ENCODE peak calls at places on chromosomes 11 and 22, in eight cellular contexts. O, E, G, N, X, V, T and B are unnamed samples.

GRCh38 chr22:20032407-20032991 is 11.6 kb downstream of the TANGO2 start:
- ATAC-seq in N (no peak), V (peak; percentile 20), E (no peak), G (no peak), T (no peak), O (no peak), X (peak; percentile 11), B (no peak)

GRCh38 chr11:1878134-1879031 is 13.3 kb downstream of the PRR33 start:
- ATAC-seq in E (no peak), T (no peak), N (no peak), X (no peak), V (no peak), O (no peak), G (no peak), B (no peak)

GRCh38 chr11:101738494-101738893 is 154.7 kb upstream of the TRPC6 start:
- ATAC-seq in V (no peak), G (no peak), X (no peak), O (no peak), E (no peak), T (no peak), N (no peak), B (no peak)

GRCh38 chr11:111000400-111001090 is 245.0 kb upstream of the POU2AF2 start:
- ATAC-seq in E (no peak), T (no peak), V (no peak), X (no peak), O (no peak), N (no peak), G (no peak), B (no peak)

GRCh38 chr11:85822814-85823213 is 11.9 kb upstream of the SYTL2 start:
- ATAC-seq in T (no peak), N (peak; percentile 35), O (no peak), X (no peak), G (no peak), V (no peak), E (no peak), B (no peak)

GRCh38 chr22:24962094-24962493 is 9.6 kb downstream of the KIAA1671 start:
- ATAC-seq in N (no peak), G (no peak), V (no peak), E (no peak), X (no peak), T (no peak), O (no peak), B (no peak)

GRCh38 chr11:58394195-58394594 is 12.5 kb downstream of the OR5B3 start:
- ATAC-seq in G (no peak), O (no peak), T (no peak), N (no peak), E (no peak), X (no peak), V (no peak), B (no peak)

GRCh38 chr11:119691020-119691666 is 37.9 kb downstream of the NECTIN1 start:
- ATAC-seq in E (peak; percentile 59), T (no peak), X (no peak), O (peak; percentile 65), N (no peak), G (peak; percentile 73), V (peak; percentile 6), B (no peak)

GRCh38 chr11:64713031-64713780 is 9.8 kb downstream of the NRXN2 start:
- ATAC-seq in O (no peak), T (no peak), V (peak; percentile 5), N (no peak), G (no peak), X (no peak), E (no peak), B (peak; percentile 66)

GRCh38 chr22:41380993-41381328 is 781 bp upstream of the TEF start:
- ATAC-seq in E (peak; percentile 68), X (peak; percentile 85), G (peak; percentile 18), V (peak; percentile 31), O (peak; percentile 69), N (peak; percentile 68), T (peak; percentile 70), B (peak; percentile 76)

GRCh38 chr11:86194998-86195397 is 49.6 kb upstream of the EED start:
- ATAC-seq in E (no peak), N (no peak), G (no peak), V (no peak), T (no peak), O (no peak), X (no peak), B (no peak)

GRCh38 chr11:79501688-79502087 is 60.9 kb upstream of the TENM4 start:
- ATAC-seq in V (no peak), G (no peak), E (peak; percentile 29), O (no peak), X (no peak), T (no peak), N (no peak), B (no peak)

GRCh38 chr22:44180706-44181032 is at the start of gene PARVG:
- ATAC-seq in T (no peak), N (peak; percentile 38), V (peak; percentile 77), G (peak; percentile 76), X (no peak), O (no peak), E (no peak), B (no peak)

GRCh38 chr22:43388420-43388851 is 23.4 kb upstream of the MPPED1 start:
- ATAC-seq in E (peak; percentile 77), V (peak; percentile 85), O (peak; percentile 86), T (peak; percentile 87), N (peak; percentile 88), G (peak; percentile 91), X (peak; percentile 70), B (peak; percentile 51)

GRCh38 chr11:75697906-75698563 is 19.6 kb upstream of the MOGAT2 start:
- ATAC-seq in V (no peak), O (no peak), E (peak; percentile 78), N (no peak), G (no peak), X (no peak), T (peak; percentile 60), B (no peak)

GRCh38 chr11:111633248-111633647 is 31.0 kb downstream of the SIK2 start:
- ATAC-seq in N (no peak), X (peak; percentile 22), O (peak; percentile 45), T (no peak), E (peak; percentile 92), V (no peak), G (no peak), B (no peak)

GRCh38 chr11:86687083-86687799 is 14.8 kb upstream of the ME3 start:
- ATAC-seq in O (no peak), E (no peak), V (no peak), X (no peak), G (no peak), N (no peak), T (no peak), B (no peak)

GRCh38 chr11:22730319-22730718 is 63.9 kb downstream of the GAS2 start:
- ATAC-seq in N (no peak), V (no peak), G (peak; percentile 88), E (peak; percentile 56), X (no peak), T (no peak), O (no peak), B (no peak)

GRCh38 chr11:29657709-29658108 is 359.1 kb downstream of the KCNA4 start:
- ATAC-seq in T (no peak), V (no peak), E (no peak), N (no peak), G (no peak), X (no peak), O (no peak), B (no peak)

GRCh38 chr22:20000246-20001081 is 16.2 kb downstream of the ARVCF start:
- ATAC-seq in E (peak; percentile 95), N (no peak), O (no peak), T (no peak), V (peak; percentile 49), G (no peak), X (no peak), B (no peak)

GRCh38 chr11:102464859-102465500 is 12.4 kb upstream of the TMEM123 start:
- ATAC-seq in T (no peak), X (no peak), E (no peak), V (no peak), O (no peak), N (no peak), G (peak; percentile 72), B (no peak)

GRCh38 chr11:128517457-128518230 is 69.7 kb downstream of the ETS1 start:
- ATAC-seq in V (no peak), G (no peak), T (no peak), N (no peak), E (no peak), O (no peak), X (no peak), B (no peak)
- H3K4me3 ChIP-seq in V (no peak overlapping the region), G (peak overlapping the region; percentile 96), T (peak overlapping the region; percentile 82), N (no peak overlapping the region), E (no peak overlapping the region), O (no peak overlapping the region), X (peak overlapping the region; percentile 52), B (peak overlapping the region; percentile 14)

GRCh38 chr11:77073328-77074001 is 6.7 kb downstream of the CAPN5 start:
- ATAC-seq in X (peak; percentile 80), G (peak; percentile 60), E (peak; percentile 89), V (no peak), N (peak; percentile 89), T (peak; percentile 80), O (peak; percentile 77), B (peak; percentile 98)
- TF ChIP-seq CTCF in X (peak; percentile 34), G (no peak), E (peak; percentile 60), V (no peak), N (peak; percentile 29), T (no peak), O (peak; percentile 44), B (peak; percentile 56)

DNA sequence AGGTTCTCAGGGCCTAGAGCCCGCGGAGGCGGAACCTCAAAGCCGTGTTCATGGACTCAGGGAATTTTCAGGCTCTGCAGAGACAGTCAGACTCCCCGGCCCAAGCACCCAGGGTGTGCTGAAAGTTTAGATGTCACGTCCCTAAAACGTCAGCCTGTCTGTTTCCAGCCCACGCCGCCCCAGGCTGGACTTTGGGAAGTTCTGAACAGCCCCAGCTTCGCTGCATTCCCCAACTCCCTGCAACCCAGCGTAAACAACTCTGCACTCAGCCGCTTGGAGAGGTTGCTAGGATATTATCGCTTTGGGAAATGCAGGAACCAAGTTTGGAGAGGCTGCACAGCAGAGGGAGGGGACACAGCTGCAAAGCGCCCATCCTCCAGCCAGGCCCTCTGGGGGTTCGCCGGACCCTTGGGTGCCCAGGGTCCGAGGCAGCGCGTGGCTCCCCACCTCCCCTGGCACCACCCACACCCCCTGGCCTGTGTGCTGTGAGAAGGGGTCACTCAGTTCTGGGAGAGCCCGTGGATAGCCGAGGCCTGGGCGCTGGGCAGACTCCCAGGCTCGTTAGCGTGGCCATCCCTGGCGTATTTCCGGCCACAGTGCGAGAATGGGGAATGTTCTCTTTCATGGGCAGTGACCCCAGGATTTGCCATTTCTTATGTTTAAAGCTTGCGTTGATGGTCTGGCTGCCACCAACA is 120.5 kb upstream of the FGF3 start:
- ATAC-seq in N (no peak), V (no peak), E (peak; percentile 77), G (no peak), X (peak; percentile 80), O (no peak), T (peak; percentile 44), B (peak; percentile 52)
- TF ChIP-seq POLR2AphosphoS5 in N (no peak), V (no peak), E (no peak), G (no peak), X (no peak), O (no peak), T (no peak), B (no peak)

DNA sequence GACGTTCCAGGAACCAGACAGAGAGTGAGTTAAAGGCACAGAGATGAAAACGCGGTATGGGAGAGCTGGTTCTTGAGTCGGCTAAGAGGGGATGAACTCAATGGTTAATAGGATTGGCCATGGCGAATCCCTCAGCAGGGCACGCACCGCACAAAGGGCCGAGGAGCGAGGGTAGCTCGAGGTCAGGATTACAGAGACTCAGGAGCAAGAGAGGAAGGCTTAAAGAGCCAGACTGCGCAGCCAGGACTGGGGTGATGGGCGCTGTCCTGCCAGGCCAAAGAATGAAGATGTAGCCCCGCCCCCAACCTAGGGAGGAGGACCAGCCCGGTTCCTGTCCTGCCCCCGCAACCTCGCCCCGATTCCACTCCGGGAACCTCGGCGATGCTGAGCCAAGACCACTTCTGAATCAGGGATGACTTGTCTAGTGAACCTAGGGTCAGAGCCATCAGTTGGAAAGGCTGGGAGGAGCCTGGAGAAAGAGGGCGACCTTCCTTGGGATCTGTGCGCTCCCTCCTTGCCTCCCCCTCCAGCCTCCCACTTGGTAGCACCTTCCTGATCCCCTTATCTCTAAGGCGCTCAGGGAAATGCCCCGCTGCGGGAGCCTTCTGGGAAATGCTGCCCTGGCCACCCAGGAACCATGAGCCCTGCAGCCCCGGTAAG is at the start of gene PLEKHB1:
- ATAC-seq in T (no peak), V (peak; percentile 77), G (no peak), X (no peak), E (no peak), O (peak; percentile 22), N (no peak), B (no peak)
- H3K4me3 ChIP-seq in T (peak within 1 kb of the TSS; percentile 29), V (peak within 1 kb of the TSS; percentile 89), G (peak within 1 kb of the TSS; percentile 8), X (peak within 1 kb of the TSS; percentile 34), E (peak within 1 kb of the TSS; percentile 21), O (no peak within 1 kb of the TSS), N (peak within 1 kb of the TSS; percentile 53), B (no peak within 1 kb of the TSS)